ENCODE peak calls at places on chromosomes 7 and 10, in five cellular contexts. O is neural progenitor cell, J is mammary epithelial cell, W is endothelial cell of umbilical vein, N is DND-41. L is an unnamed sample. For H3K36me3, the result is how much of the 10 kb centered on the place peaks cover.

GRCh38 chr10:79090134-79090803 is 21.5 kb downstream of the ZMIZ1 start:
- DNase-seq in O (no peak), W (peak), N (peak), J (no peak), L (no peak)

GRCh38 chr10:124745678-124746077 is 1.5 kb upstream of the FAM53B start:
- DNase-seq in O (peak), J (peak), N (no peak), W (peak), L (no peak)

GRCh38 chr7:151754142-151754590 is 122.7 kb downstream of the PRKAG2 start:
- DNase-seq in N (peak), O (peak), W (peak), J (peak), L (peak)

GRCh38 chr7:13117103-13117502 is 429.7 kb downstream of the ARL4A start:
- DNase-seq in J (no peak), N (no peak), O (peak), W (peak), L (no peak)

GRCh38 chr10:47438857-47439474 is 44.9 kb downstream of the ANXA8 start:
- DNase-seq in W (peak), J (peak), N (no peak), O (peak), L (peak)

GRCh38 chr7:158863611-158864506 is 7.5 kb downstream of the DYNC2I1 start:
- DNase-seq in N (peak), O (peak), J (peak), W (peak), L (peak)

GRCh38 chr10:94212876-94213595 is 149.7 kb downstream of the NOC3L start:
- DNase-seq in W (no peak), J (no peak), N (no peak), O (no peak), L (no peak)

GRCh38 chr10:22230331-22230833 is 12.6 kb upstream of the EBLN1 start:
- DNase-seq in J (peak), N (no peak), O (peak), W (peak), L (no peak)

GRCh38 chr7:118214051-118214832 is 10.3 kb upstream of the ANKRD7 start:
- DNase-seq in J (peak), W (peak), O (no peak), N (peak), L (peak)

GRCh38 chr7:27842094-27842493 is 102.1 kb downstream of the TAX1BP1 start:
- DNase-seq in W (no peak), J (no peak), N (no peak), O (peak), L (no peak)

GRCh38 chr7:43112941-43113621 is 634 bp downstream of the HECW1 start:
- DNase-seq in O (peak), W (peak), N (no peak), J (peak), L (no peak)

GRCh38 chr7:45143616-45144015 is 14.0 kb upstream of the RAMP3 start:
- DNase-seq in W (no peak), O (no peak), J (peak), N (no peak), L (no peak)

GRCh38 chr10:14062528-14063260 is 268.0 kb downstream of the FRMD4A start:
- DNase-seq in N (no peak), J (no peak), W (no peak), O (no peak), L (no peak)

GRCh38 chr7:31633894-31634494 is 53.0 kb upstream of the PPP1R17 start:
- DNase-seq in O (peak), J (peak), N (peak), W (peak), L (peak)

GRCh38 chr7:20310963-20311742 is 19.5 kb upstream of the ITGB8 start:
- DNase-seq in J (peak), N (no peak), O (peak), W (peak), L (no peak)

GRCh38 chr10:57776688-57777432 is 490.8 kb downstream of the IPMK start:
- DNase-seq in O (no peak), W (no peak), N (no peak), J (no peak), L (no peak)

GRCh38 chr7:99268361-99268908 is 4.2 kb upstream of the MYH16 start:
- DNase-seq in J (no peak), W (no peak), N (no peak), O (no peak), L (no peak)

GRCh38 chr7:98250789-98251188 is 1.2 kb downstream of the TECPR1 start:
- DNase-seq in N (peak), O (no peak), J (no peak), W (peak), L (no peak)

GRCh38 chr10:124112891-124113580 is 19.6 kb upstream of the CHST15 start:
- DNase-seq in O (no peak), J (no peak), N (no peak), W (no peak), L (no peak)

GRCh38 chr10:22681783-22682183 is 32.6 kb downstream of the PIP4K2A start:
- DNase-seq in N (peak), J (peak), O (no peak), W (peak), L (peak)

GRCh38 chr7:24038993-24039392 is 245.0 kb upstream of the NPY start:
- DNase-seq in J (no peak), N (no peak), O (no peak), W (no peak), L (no peak)

GRCh38 chr7:28960071-28960840 is 2.1 kb upstream of the TRIL start:
- DNase-seq in J (no peak), N (no peak), W (no peak), O (no peak), L (no peak)

GRCh38 chr10:73262105-73262730 is 9.8 kb upstream of the MRPS16 start:
- DNase-seq in O (no peak), J (peak), W (peak), N (no peak), L (peak)

GRCh38 chr10:86480571-86480970 is 41.0 kb downstream of the WAPL start:
- DNase-seq in O (no peak), W (no peak), N (no peak), J (no peak), L (no peak)

GRCh38 chr7:138727336-138728099 is 26.4 kb upstream of the SVOPL start:
- DNase-seq in O (no peak), J (peak), W (no peak), N (no peak), L (no peak)

GRCh38 chr10:95697429-95697828 is 3.7 kb upstream of the TCTN3 start:
- DNase-seq in J (no peak), W (no peak), O (no peak), N (no peak), L (no peak)
- H3K9ac ChIP-seq in J (no peak), W (no peak), O (no peak), N (no peak), L (no peak)

GRCh38 chr10:71565284-71566000 is 154.1 kb downstream of the C10orf105 start:
- DNase-seq in W (no peak), J (no peak), N (no peak), O (no peak), L (no peak)
- H3K36me3 ChIP-seq in W (under half), J (under half), N (under half), O (under half), L (under half)

GRCh38 chr10:6052247-6053221 is 9.6 kb downstream of the IL2RA start:
- DNase-seq in W (no peak), O (no peak), J (peak), N (peak), L (no peak)

GRCh38 chr10:6049031-6049400 is 13.2 kb downstream of the IL2RA start:
- DNase-seq in W (no peak), J (no peak), N (no peak), O (no peak), L (no peak)

GRCh38 chr10:6053303-6053702 is 8.9 kb downstream of the IL2RA start:
- DNase-seq in W (no peak), O (no peak), J (no peak), N (no peak), L (no peak)

GRCh38 chr10:6048281-6049030 is 13.7 kb downstream of the IL2RA start:
- DNase-seq in J (no peak), N (no peak), W (no peak), O (no peak), L (no peak)

DNA sequence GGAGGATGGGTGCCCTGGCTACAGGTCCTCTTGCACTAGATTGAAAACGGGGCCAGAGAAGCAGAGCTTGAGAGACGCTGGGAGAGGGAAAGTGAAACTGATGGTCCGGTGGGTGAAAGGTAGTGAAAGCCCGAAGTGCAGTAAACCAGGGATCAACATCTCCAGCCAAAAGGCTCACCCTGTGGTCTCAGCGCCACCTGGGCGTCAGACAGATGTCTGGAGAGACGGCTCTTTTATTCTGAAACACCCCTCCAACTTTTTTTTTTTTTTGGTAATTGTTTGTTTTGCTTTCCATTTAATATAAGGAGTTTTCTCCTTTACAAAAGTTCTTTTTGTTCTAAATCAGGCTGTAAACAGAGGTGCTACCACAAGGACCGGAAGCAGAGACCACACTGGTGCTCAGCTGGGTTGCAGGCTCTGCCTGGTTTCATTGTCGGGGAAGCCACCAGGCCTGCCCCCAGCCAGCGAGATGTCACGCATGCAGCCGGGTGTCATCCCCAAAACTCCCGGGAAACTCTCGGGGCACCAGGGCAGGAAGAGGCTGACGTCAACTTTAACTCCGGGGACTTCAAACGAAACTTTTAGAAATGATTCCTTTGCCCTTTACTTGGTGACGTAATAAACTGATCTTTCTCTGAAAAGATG is 11.2 kb downstream of the IL2RA start:
- DNase-seq in N (peak), W (no peak), J (peak), O (no peak), L (no peak)
- TF ChIP-seq CTCF in N (peak), W (no peak), J (no peak), O (peak), L (peak)

GRCh38 chr10:126314848-126315247 is 73.4 kb downstream of the ADAM12 start:
- DNase-seq in O (no peak), W (no peak), N (no peak), J (no peak), L (no peak)

GRCh38 chr10:126321455-126321854 is 66.8 kb downstream of the ADAM12 start:
- DNase-seq in N (no peak), W (no peak), O (no peak), J (no peak), L (no peak)

GRCh38 chr10:126312167-126312566 is 76.1 kb downstream of the ADAM12 start:
- DNase-seq in J (no peak), N (no peak), W (no peak), O (no peak), L (no peak)

GRCh38 chr10:126315471-126316177 is 72.7 kb downstream of the ADAM12 start:
- DNase-seq in J (no peak), O (no peak), N (no peak), W (no peak), L (no peak)
- H3K9ac ChIP-seq in J (no peak), O (no peak), N (no peak), W (no peak), L (no peak)

DNA sequence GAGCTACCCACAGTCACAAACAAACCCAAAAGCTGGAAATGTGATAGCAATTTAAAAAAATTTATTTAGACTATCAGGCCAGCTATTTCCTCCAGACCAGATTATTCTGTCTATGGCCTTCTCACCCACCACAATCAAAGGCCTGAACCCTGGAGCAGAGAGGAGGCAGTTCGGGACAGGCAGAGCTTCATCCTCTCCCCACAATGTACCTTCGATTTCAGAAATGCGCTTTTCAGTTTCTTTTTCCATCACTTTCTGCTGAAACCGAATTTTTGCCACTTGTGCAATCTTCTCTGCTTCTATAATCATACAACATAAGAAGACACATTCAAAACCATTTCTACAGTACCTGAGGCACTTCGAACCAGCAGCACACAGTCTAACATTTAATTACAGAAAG is 29.9 kb downstream of the ERLIN1 start:
- DNase-seq in O (no peak), W (no peak), N (no peak), J (no peak), L (no peak)
- H3K36me3 ChIP-seq in O (under half), W (under half), N (half or more), J (under half), L (under half)

GRCh38 chr10:3429651-3430050 is 257.1 kb upstream of the PITRM1 start:
- DNase-seq in N (no peak), O (no peak), W (no peak), J (no peak), L (no peak)
- TF ChIP-seq CTCF in N (no peak), O (no peak), W (no peak), J (no peak), L (no peak)

GRCh38 chr7:47047384-47047783 is 534.5 kb downstream of the TNS3 start:
- DNase-seq in O (no peak), W (no peak), N (no peak), J (no peak), L (no peak)
- H3K9ac ChIP-seq in O (no peak), W (no peak), N (no peak), J (no peak), L (no peak)